ENCODE peak calls at places on chromosomes 1 and 21, in five cellular contexts. D is neuronal stem cell, H is GM12878, I is fibroblast of lung, S is mesendoderm. L is an unnamed sample.

GRCh38 chr1:50529510-50529909 is 106.3 kb upstream of the DMRTA2 start:
- DNase-seq in I (no peak), D (no peak), H (no peak), S (peak; percentile 21), L (no peak)

GRCh38 chr1:161330346-161330745 is 16.2 kb downstream of the SDHC start:
- DNase-seq in D (no peak), I (no peak), S (peak; percentile 90), H (no peak), L (no peak)

GRCh38 chr1:243493156-243494129 is 237.6 kb downstream of the SDCCAG8 start:
- DNase-seq in S (peak; percentile 34), D (no peak), H (no peak), I (peak; percentile 29), L (no peak)

GRCh38 chr1:39387452-39387851 is 104.0 kb upstream of the BMP8A start:
- DNase-seq in D (no peak), I (peak; percentile 80), H (no peak), S (peak; percentile 85), L (peak; percentile 84)

GRCh38 chr1:25572708-25573590 is 29.5 kb downstream of the LDLRAP1 start:
- DNase-seq in S (peak; percentile 75), D (no peak), H (no peak), I (peak; percentile 44), L (peak; percentile 72)

GRCh38 chr1:115991909-115992308 is 15.6 kb downstream of the SLC22A15 start:
- DNase-seq in D (no peak), S (no peak), H (no peak), I (no peak), L (no peak)

GRCh38 chr1:241985787-241986186 is 13.1 kb downstream of the MAP1LC3C start:
- DNase-seq in I (peak; percentile 58), D (peak; percentile 33), S (peak; percentile 74), H (no peak), L (peak; percentile 73)

GRCh38 chr1:109884242-109884891 is 26.3 kb upstream of the CSF1 start:
- DNase-seq in S (peak; percentile 65), I (no peak), D (no peak), H (no peak), L (no peak)

GRCh38 chr1:243474906-243475305 is 219.1 kb downstream of the SDCCAG8 start:
- DNase-seq in H (no peak), I (no peak), S (no peak), D (no peak), L (no peak)

GRCh38 chr1:20678599-20678998 is 17.4 kb upstream of the DDOST start:
- DNase-seq in I (no peak), H (peak; percentile 57), S (no peak), D (no peak), L (no peak)

GRCh38 chr21:26506951-26507350 is 66.1 kb downstream of the CYYR1 start:
- DNase-seq in D (no peak), H (no peak), S (no peak), I (peak; percentile 85), L (peak; percentile 81)

GRCh38 chr1:36161656-36162531 is 5.9 kb downstream of the MAP7D1 start:
- DNase-seq in S (peak; percentile 80), H (no peak), D (no peak), I (no peak), L (no peak)

GRCh38 chr1:227999056-227999930 is 7.5 kb upstream of the WNT3A start:
- DNase-seq in I (peak; percentile 59), S (peak; percentile 89), H (peak; percentile 35), D (peak; percentile 61), L (peak; percentile 80)

GRCh38 chr1:218588555-218589172 is 243.5 kb downstream of the TGFB2 start:
- DNase-seq in H (no peak), D (no peak), S (no peak), I (peak; percentile 37), L (no peak)

GRCh38 chr1:164765557-164765956 is 206.6 kb downstream of the PBX1 start:
- DNase-seq in I (peak; percentile 83), D (no peak), S (peak; percentile 64), H (no peak), L (peak; percentile 82)

DNA sequence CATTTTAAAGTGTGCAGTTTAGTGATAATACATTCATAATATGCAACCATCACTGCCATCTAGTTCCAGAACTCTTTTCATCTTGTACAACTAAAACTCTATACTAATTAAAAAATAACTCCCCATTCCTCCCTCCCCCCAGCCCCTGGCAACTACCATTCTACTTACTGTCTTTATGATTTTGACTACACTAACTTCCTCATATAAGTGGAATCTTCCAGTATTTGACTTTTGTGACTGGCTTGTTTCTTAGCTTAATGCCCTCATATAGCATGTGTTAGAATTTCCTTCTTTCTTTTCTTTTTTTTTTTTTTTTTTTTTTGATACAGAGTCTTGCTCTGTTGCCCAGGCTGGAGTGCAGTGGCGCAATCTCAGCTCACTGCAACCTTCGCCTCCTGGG is 1.4 kb upstream of the NVL start:
- DNase-seq in I (no peak), S (no peak), D (no peak), H (no peak), L (no peak)
- H3K9ac ChIP-seq in I (no peak overlapping the region), S (no peak overlapping the region), D (no peak overlapping the region), H (no peak overlapping the region), L (peak overlapping the region; percentile 97)

GRCh38 chr1:67390041-67390887 is 39.9 kb downstream of the SERBP1 start:
- DNase-seq in H (no peak), S (no peak), I (no peak), D (no peak), L (peak; percentile 80)
- H3K36me3 ChIP-seq in H (no peaks in the 10 kb centered on the region), S (no peaks in the 10 kb centered on the region), I (no peaks in the 10 kb centered on the region), D (no peaks in the 10 kb centered on the region), L (peaks cover 11% of the 10 kb centered on the region)

GRCh38 chr1:92486251-92487077 is at the start of gene GFI1:
- DNase-seq in H (no peak), I (peak; percentile 15), S (peak; percentile 61), D (peak; percentile 35), L (peak; percentile 41)

GRCh38 chr1:92487078-92487605 is 417 bp upstream of the GFI1 start:
- DNase-seq in D (no peak), I (no peak), H (no peak), S (no peak), L (no peak)

GRCh38 chr1:92485374-92486250 is 1.1 kb downstream of the GFI1 start:
- DNase-seq in S (peak; percentile 75), H (no peak), D (peak; percentile 40), I (no peak), L (peak; percentile 38)

GRCh38 chr1:92488832-92489231 is 2.1 kb upstream of the GFI1 start:
- DNase-seq in D (no peak), I (no peak), S (no peak), H (no peak), L (no peak)

GRCh38 chr1:92488416-92488815 is 1.7 kb upstream of the GFI1 start:
- DNase-seq in S (no peak), D (no peak), H (no peak), I (no peak), L (no peak)
- H3K27me3 ChIP-seq in S (peaks cover 40% of the 10 kb centered on the region), D (peaks cover 56% of the 10 kb centered on the region), H (no peaks in the 10 kb centered on the region), I (peaks cover 49% of the 10 kb centered on the region), L (peaks cover 31% of the 10 kb centered on the region)

GRCh38 chr1:52996653-52997052 is 65.4 kb upstream of the PODN start:
- DNase-seq in I (no peak), S (no peak), D (no peak), H (no peak), L (no peak)
- H3K9ac ChIP-seq in I (no peak overlapping the region), S (no peak overlapping the region), D (no peak overlapping the region), H (no peak overlapping the region), L (no peak overlapping the region)

DNA sequence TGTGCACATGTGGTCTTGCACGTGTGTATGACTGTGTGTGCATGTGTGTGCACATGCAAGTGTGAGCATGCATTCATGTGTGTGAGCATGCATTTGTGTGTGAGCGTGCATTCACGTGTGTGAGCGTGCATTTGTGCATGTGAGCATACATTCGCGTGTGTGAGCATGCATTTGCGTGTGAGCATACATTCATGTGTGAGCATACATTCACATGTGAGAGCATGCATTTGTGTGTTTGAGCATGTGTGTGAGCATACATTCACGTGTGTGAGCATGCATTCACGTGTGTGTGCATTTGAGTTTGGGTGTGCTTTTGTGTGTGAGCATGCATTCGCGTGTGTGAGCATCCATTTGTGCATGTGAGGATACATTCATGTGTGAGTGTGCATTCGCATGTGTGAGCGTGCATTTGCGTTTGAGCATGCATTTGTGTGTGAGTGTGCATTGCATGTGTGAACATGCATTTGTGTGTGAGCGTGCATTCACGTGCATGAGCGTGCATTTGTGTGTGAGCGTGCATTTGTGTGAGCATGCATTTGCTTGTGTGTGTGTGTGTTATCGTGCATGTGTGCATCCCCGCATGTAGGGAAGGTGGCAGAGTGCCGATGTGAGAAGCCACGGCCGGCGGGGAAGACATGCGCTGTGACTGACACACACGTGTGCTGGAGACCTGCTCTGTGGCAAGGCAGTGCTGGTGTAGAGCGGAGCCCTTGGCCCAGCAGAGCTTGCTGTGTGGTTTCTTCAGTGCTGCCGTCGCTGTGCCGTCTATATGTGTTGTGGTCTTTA is 18.2 kb downstream of the ITGB2 start:
- DNase-seq in H (no peak), S (no peak), I (no peak), D (no peak), L (no peak)
- H3K36me3 ChIP-seq in H (peaks cover 14% of the 10 kb centered on the region), S (no peaks in the 10 kb centered on the region), I (no peaks in the 10 kb centered on the region), D (no peaks in the 10 kb centered on the region), L (no peaks in the 10 kb centered on the region)

GRCh38 chr1:95138223-95138622 is 21.1 kb downstream of the TLCD4 start:
- DNase-seq in H (no peak), D (no peak), I (no peak), S (no peak), L (no peak)

GRCh38 chr1:95139039-95139438 is 21.9 kb downstream of the TLCD4 start:
- DNase-seq in I (no peak), S (no peak), D (no peak), H (no peak), L (no peak)

GRCh38 chr1:95132762-95133161 is 15.6 kb downstream of the TLCD4 start:
- DNase-seq in D (no peak), S (no peak), I (no peak), H (no peak), L (no peak)

GRCh38 chr1:95133687-95134086 is 16.5 kb downstream of the TLCD4 start:
- DNase-seq in H (no peak), S (no peak), I (no peak), D (no peak), L (no peak)
- H3K27me3 ChIP-seq in H (no peaks in the 10 kb centered on the region), S (no peaks in the 10 kb centered on the region), I (no peaks in the 10 kb centered on the region), D (no peaks in the 10 kb centered on the region), L (no peaks in the 10 kb centered on the region)

GRCh38 chr1:204931768-204932572 is 61.3 kb downstream of the NFASC start:
- DNase-seq in I (no peak), D (no peak), S (no peak), H (no peak), L (no peak)
- H3K9ac ChIP-seq in I (no peak overlapping the region), D (no peak overlapping the region), S (peak overlapping the region; percentile 9), H (no peak overlapping the region), L (no peak overlapping the region)

GRCh38 chr1:212814989-212815388 is 23.3 kb downstream of the TATDN3 start:
- DNase-seq in H (no peak), D (no peak), I (peak; percentile 25), S (no peak), L (peak; percentile 46)
- H3K36me3 ChIP-seq in H (peaks cover 3% of the 10 kb centered on the region), D (peaks cover 11% of the 10 kb centered on the region), I (no peaks in the 10 kb centered on the region), S (no peaks in the 10 kb centered on the region), L (peaks cover 19% of the 10 kb centered on the region)